ENCODE peak calls at places on chromosomes 12 and 14, in eight cellular contexts. M is GM12878, X is transverse colon, Z is SK-N-MC, L is GM23338, G is HL-60, N is HepG2, H is esophagus muscularis mucosa. E is an unnamed sample.

GRCh38 chr12:117033382-117034045 is 65.7 kb downstream of the TESC start:
- DNase-seq in N (no peak), Z (no peak), X (no peak), L (no peak), G (no peak), M (no peak), H (no peak), E (peak; percentile 58)

GRCh38 chr14:99941211-99941610 is 124.0 kb upstream of the EVL start:
- DNase-seq in H (no peak), L (no peak), G (no peak), Z (no peak), X (no peak), N (no peak), M (no peak), E (no peak)

GRCh38 chr14:104968541-104969401 is 9.4 kb downstream of the AHNAK2 start:
- DNase-seq in X (no peak), Z (no peak), N (no peak), M (no peak), L (no peak), H (no peak), G (no peak), E (no peak)

GRCh38 chr12:102948941-102949352 is 8.5 kb upstream of the ASCL1 start:
- DNase-seq in G (no peak), X (peak; percentile 26), M (no peak), Z (no peak), H (peak; percentile 92), L (peak; percentile 79), N (peak; percentile 10), E (peak; percentile 63)

GRCh38 chr12:130031571-130032189 is 127.9 kb upstream of the TMEM132D start:
- DNase-seq in N (peak; percentile 60), H (no peak), X (peak; percentile 48), G (peak; percentile 34), M (no peak), Z (no peak), L (peak; percentile 81), E (peak; percentile 56)

GRCh38 chr12:50317198-50317597 is 33.9 kb upstream of the LIMA1 start:
- DNase-seq in M (no peak), H (no peak), L (no peak), Z (no peak), N (no peak), G (no peak), X (no peak), E (no peak)

GRCh38 chr12:108446766-108447165 is 68.3 kb upstream of the FICD start:
- DNase-seq in H (no peak), Z (peak; percentile 44), G (no peak), X (no peak), M (no peak), L (no peak), N (no peak), E (no peak)

GRCh38 chr12:85575115-85576096 is 260.8 kb downstream of the RASSF9 start:
- DNase-seq in Z (peak; percentile 47), X (peak; percentile 32), G (peak; percentile 2), L (peak; percentile 71), M (peak; percentile 13), N (peak; percentile 63), H (no peak), E (peak; percentile 53)

GRCh38 chr14:96519970-96520369 is 17.8 kb downstream of the PAPOLA start:
- DNase-seq in H (no peak), X (no peak), G (no peak), L (no peak), Z (no peak), M (no peak), N (no peak), E (no peak)

GRCh38 chr14:95490727-95491451 is 25.6 kb downstream of the SYNE3 start:
- DNase-seq in M (no peak), X (peak; percentile 76), Z (no peak), G (no peak), N (no peak), H (no peak), L (no peak), E (no peak)

GRCh38 chr14:51147183-51147582 is 52.3 kb upstream of the TRIM9 start:
- DNase-seq in N (peak; percentile 6), X (no peak), G (no peak), H (no peak), M (no peak), L (no peak), Z (no peak), E (no peak)

GRCh38 chr14:102510616-102511520 is 1.3 kb upstream of the ANKRD9 start:
- DNase-seq in H (no peak), Z (no peak), M (no peak), N (peak; percentile 79), G (no peak), L (peak; percentile 94), X (peak; percentile 92), E (peak; percentile 76)

GRCh38 chr12:2355198-2355597 is 302.4 kb downstream of the CACNA1C start:
- DNase-seq in L (no peak), H (no peak), Z (no peak), G (no peak), M (no peak), N (no peak), X (no peak), E (no peak)

GRCh38 chr14:95440951-95441350 is 75.5 kb downstream of the SYNE3 start:
- DNase-seq in G (no peak), M (no peak), Z (no peak), H (no peak), X (no peak), N (no peak), L (no peak), E (no peak)

GRCh38 chr14:56025191-56025590 is 93.0 kb upstream of the PELI2 start:
- DNase-seq in Z (no peak), M (no peak), G (no peak), N (no peak), X (no peak), H (no peak), L (no peak), E (peak; percentile 54)

GRCh38 chr14:56023681-56024080 is 94.5 kb upstream of the PELI2 start:
- DNase-seq in G (no peak), H (no peak), N (no peak), X (no peak), Z (no peak), M (no peak), L (no peak), E (no peak)

GRCh38 chr14:56027421-56027820 is 90.8 kb upstream of the PELI2 start:
- DNase-seq in H (no peak), L (no peak), Z (no peak), G (no peak), N (no peak), X (no peak), M (no peak), E (no peak)

GRCh38 chr14:56027916-56028637 is 90.1 kb upstream of the PELI2 start:
- DNase-seq in H (no peak), X (no peak), L (no peak), M (no peak), N (no peak), Z (no peak), G (no peak), E (no peak)
- H3K27ac ChIP-seq in H (no peak overlapping the region), X (no peak overlapping the region), L (no peak overlapping the region), M (no peak overlapping the region), N (no peak overlapping the region), Z (no peak overlapping the region), G (no peak overlapping the region), E (no peak overlapping the region)

GRCh38 chr12:109944975-109945374 is 44.9 kb downstream of the TCHP start:
- DNase-seq in N (peak; percentile 58), Z (no peak), G (no peak), H (no peak), M (no peak), L (peak; percentile 92), X (no peak), E (no peak)
- TF ChIP-seq POLR2AphosphoS5 in N (no peak), Z (no peak), G (no peak), H (no peak), M (no peak), L (peak; percentile 54), X (no peak), E (no peak)

DNA sequence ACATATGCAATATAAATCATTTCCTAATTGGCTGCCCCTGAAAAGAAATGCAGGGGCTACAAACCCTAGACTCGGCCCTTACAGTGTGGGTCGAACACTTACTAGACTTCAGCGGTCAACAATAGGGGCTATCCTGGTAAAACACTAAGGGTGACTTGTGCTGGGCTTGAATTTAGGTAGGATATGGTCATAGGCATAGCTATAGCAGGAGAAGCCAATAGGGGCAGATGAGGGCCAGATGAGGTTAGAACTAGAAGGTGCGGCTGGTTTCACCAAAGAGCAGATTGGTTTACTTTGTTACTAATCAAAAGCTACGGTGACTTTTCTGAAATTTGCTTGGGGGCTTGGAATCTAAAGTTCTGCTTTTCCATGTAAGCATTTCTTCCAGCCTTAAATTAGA is 282.3 kb upstream of the DIO2 start:
- DNase-seq in X (no peak), H (no peak), Z (no peak), N (no peak), L (peak; percentile 11), M (no peak), G (no peak), E (no peak)
- H3K27ac ChIP-seq in X (no peak overlapping the region), H (peak overlapping the region; percentile 26), Z (no peak overlapping the region), N (no peak overlapping the region), L (no peak overlapping the region), M (no peak overlapping the region), G (no peak overlapping the region), E (no peak overlapping the region)

GRCh38 chr14:68789798-68790655 is 2.8 kb downstream of the ZFP36L1 start:
- DNase-seq in N (no peak), G (no peak), Z (no peak), H (no peak), L (peak; percentile 18), M (no peak), X (peak; percentile 33), E (peak; percentile 40)

GRCh38 chr14:68788275-68789001 is 4.4 kb downstream of the ZFP36L1 start:
- DNase-seq in L (no peak), G (no peak), N (no peak), H (no peak), M (no peak), X (no peak), Z (no peak), E (no peak)

GRCh38 chr14:68787235-68787727 is 5.6 kb downstream of the ZFP36L1 start:
- DNase-seq in M (no peak), N (no peak), H (peak; percentile 92), Z (no peak), L (peak; percentile 57), X (peak; percentile 50), G (no peak), E (peak; percentile 44)

GRCh38 chr14:68790656-68791077 is 2.2 kb downstream of the ZFP36L1 start:
- DNase-seq in M (no peak), X (no peak), H (peak; percentile 91), Z (no peak), N (no peak), L (no peak), G (no peak), E (peak; percentile 25)

DNA sequence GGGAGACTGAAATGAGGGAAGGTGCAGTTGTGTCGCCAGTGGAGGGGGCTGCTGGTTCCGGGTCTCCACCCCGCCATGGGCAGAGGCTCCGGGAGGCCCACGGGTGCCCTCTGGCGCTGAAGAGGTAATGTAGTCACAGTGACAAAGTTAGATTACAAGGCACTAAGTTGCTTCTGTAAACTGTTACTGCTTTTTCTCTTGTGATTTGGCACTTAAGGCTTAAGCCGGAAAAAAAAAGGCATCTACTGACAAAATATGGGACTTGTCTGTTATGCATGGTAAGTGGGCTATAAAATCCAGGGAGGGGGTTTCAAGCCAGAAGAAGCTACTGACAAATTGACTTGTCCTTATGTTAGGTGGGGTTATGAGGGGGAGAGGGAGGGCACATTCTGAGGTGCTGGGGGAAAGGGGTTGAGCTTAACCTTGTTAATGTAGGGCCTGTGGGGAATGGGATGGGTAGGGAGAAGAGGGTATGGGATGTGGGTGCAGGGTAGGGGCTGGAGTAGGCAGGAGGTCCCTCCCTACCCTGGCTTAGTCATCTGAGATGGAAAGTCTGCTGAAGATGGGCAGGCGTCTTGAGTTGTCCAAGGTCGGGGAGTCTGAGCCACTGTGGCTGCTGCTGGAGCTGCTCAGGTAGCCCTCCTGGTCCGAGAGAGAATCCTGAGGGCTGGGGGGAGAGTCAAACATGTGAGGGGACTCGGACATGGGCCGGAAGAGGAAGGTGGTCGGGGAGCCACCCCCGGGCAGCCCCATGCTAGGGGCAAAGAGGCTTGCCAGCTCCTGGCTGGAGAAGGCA is 3.7 kb downstream of the ZFP36L1 start:
- DNase-seq in Z (peak; percentile 51), N (peak; percentile 75), H (no peak), L (peak; percentile 71), G (peak; percentile 21), X (peak; percentile 91), M (no peak), E (peak; percentile 88)
- TF ChIP-seq POLR2AphosphoS5 in Z (no peak), N (peak; percentile 49), H (no peak), L (no peak), G (no peak), X (peak; percentile 35), M (peak; percentile 89), E (no peak)